ENCODE peak calls at places on chromosomes 16 and 17, in nine cellular contexts. T, U, P, S, E, W, K, G and A are unnamed samples.

GRCh38 chr17:17387461-17388362 is 84.5 kb downstream of the NT5M start:
- DNase-seq in S (peak; percentile 77), E (no peak), T (peak; percentile 40), U (no peak), K (peak; percentile 75), G (no peak), P (no peak), W (no peak), A (no peak)

GRCh38 chr17:12627177-12627629 is 38.5 kb upstream of the MYOCD start:
- DNase-seq in K (peak; percentile 85), E (peak; percentile 51), W (no peak), U (peak; percentile 100), G (no peak), P (peak; percentile 60), S (no peak), T (no peak), A (peak; percentile 98)

GRCh38 chr17:81911969-81912368 is 770 bp upstream of the PCYT2 start:
- DNase-seq in K (no peak), P (no peak), E (no peak), G (no peak), T (no peak), U (no peak), W (no peak), S (no peak), A (no peak)

GRCh38 chr17:64063766-64064224 is 43.4 kb upstream of the ICAM2 start:
- DNase-seq in P (peak; percentile 68), K (peak; percentile 53), E (no peak), G (peak; percentile 62), U (peak; percentile 27), W (no peak), S (peak; percentile 80), T (peak; percentile 75), A (no peak)

GRCh38 chr16:84854759-84855158 is 35.0 kb downstream of the CRISPLD2 start:
- DNase-seq in W (no peak), U (peak; percentile 67), K (no peak), E (no peak), G (no peak), P (peak; percentile 50), T (no peak), S (no peak), A (no peak)

GRCh38 chr17:41118721-41119120 is 548 bp upstream of the KRTAP4-11 start:
- DNase-seq in S (no peak), W (no peak), G (no peak), T (no peak), K (no peak), P (no peak), E (no peak), U (peak; percentile 38), A (peak; percentile 59)

GRCh38 chr17:7284911-7285310 is 3.4 kb downstream of the SLC2A4 start:
- DNase-seq in P (no peak), K (no peak), S (no peak), U (no peak), G (no peak), E (no peak), T (no peak), W (no peak), A (no peak)

GRCh38 chr17:733743-734142 is 1.3 kb downstream of the TLCD3A start:
- DNase-seq in U (no peak), W (no peak), E (no peak), T (no peak), K (no peak), P (no peak), S (no peak), G (no peak), A (no peak)

GRCh38 chr16:25174285-25174684 is 42.5 kb upstream of the AQP8 start:
- DNase-seq in G (no peak), T (no peak), P (no peak), E (no peak), K (no peak), S (no peak), W (no peak), U (no peak), A (no peak)

GRCh38 chr17:80913928-80914821 is 77.5 kb upstream of the CHMP6 start:
- DNase-seq in W (no peak), E (no peak), G (no peak), K (no peak), P (no peak), U (no peak), T (no peak), S (peak; percentile 59), A (no peak)

GRCh38 chr17:55585629-55586028 is 74.4 kb upstream of the SMIM36 start:
- DNase-seq in T (no peak), E (no peak), U (no peak), S (no peak), G (no peak), K (no peak), P (no peak), W (no peak), A (no peak)

DNA sequence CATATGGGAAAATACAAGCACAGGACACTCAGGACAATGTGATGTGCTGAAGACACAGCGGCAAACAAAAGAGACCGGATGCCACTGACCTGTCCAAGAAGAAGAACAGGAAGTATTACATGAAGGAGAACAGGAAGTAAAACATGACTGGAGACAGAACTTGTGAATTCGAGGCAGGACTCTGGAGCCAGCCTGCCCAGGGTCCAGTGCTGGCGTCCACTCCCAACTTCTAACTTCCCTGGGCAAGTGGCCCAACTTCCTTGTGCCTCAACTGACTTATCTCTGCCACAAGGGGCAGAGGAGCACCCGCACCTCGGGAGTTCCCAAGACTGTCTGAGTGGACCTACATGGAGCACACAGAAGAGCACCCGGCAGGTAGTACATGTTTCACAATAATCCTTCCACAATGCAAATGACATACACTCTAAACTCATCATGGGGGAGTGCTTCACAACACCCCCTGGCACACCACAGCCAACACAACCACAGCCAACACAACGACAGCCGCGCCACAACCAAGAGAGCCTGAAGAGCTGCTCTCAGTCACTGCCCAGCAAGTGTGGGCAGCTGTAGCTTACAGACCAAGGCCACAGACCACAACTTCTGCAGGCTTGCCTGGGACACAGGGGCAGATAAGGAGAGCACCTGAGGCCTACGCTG is 36.6 kb downstream of the ANKRD11 start:
- DNase-seq in U (no peak), K (peak; percentile 56), G (no peak), P (peak; percentile 52), E (no peak), W (no peak), S (peak; percentile 56), T (no peak), A (no peak)
- TF ChIP-seq CTCF in U (peak; percentile 22), K (no peak), G (no peak), P (peak; percentile 43), E (no peak), W (no peak), S (no peak), T (no peak), A (peak; percentile 57)

DNA sequence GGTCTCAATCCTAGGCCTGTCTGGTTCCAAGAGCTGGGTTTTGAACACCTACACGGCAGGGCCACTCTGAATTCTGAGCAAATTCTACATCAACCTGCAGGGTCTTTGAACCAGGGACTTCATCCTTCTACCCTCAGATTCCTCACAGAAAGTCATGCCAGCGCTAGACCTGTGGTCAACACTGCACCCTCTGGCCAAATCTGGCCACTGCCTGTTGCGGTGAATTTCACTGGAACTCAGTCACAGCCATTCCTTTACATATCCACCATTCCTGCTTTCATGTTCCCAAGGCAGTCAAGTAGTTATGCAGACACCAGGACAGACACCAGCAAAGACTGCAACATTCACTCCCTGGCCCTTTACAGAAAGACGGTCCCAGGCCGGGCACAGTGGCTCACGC is 144.6 kb downstream of the C16orf95 start:
- DNase-seq in G (no peak), K (no peak), U (no peak), T (no peak), S (no peak), W (no peak), P (peak; percentile 12), E (no peak), A (no peak)
- TF ChIP-seq CTCF in G (no peak), K (no peak), U (peak; percentile 14), T (no peak), S (no peak), W (no peak), P (peak; percentile 15), E (no peak), A (peak; percentile 31)

GRCh38 chr17:74042744-74043486 is 160.6 kb upstream of the RPL38 start:
- DNase-seq in S (no peak), P (peak; percentile 60), T (no peak), U (peak; percentile 33), W (no peak), E (peak; percentile 78), G (no peak), K (peak; percentile 99), A (peak; percentile 50)

GRCh38 chr17:74049167-74049797 is 154.2 kb upstream of the RPL38 start:
- DNase-seq in T (no peak), S (no peak), K (no peak), U (no peak), E (no peak), P (no peak), W (no peak), G (no peak), A (no peak)

GRCh38 chr17:74042241-74042640 is 161.2 kb upstream of the RPL38 start:
- DNase-seq in P (no peak), G (no peak), T (no peak), S (no peak), U (no peak), K (no peak), E (no peak), W (no peak), A (no peak)

GRCh38 chr17:74043976-74044375 is 159.5 kb upstream of the RPL38 start:
- DNase-seq in U (no peak), T (no peak), P (no peak), E (no peak), K (no peak), S (no peak), W (no peak), G (no peak), A (no peak)

GRCh38 chr17:74045608-74046007 is 157.9 kb upstream of the RPL38 start:
- DNase-seq in G (no peak), S (no peak), T (no peak), W (no peak), U (no peak), K (no peak), E (no peak), P (no peak), A (no peak)
- TF ChIP-seq CTCF in G (no peak), S (no peak), T (no peak), W (no peak), U (no peak), K (no peak), E (no peak), P (no peak), A (no peak)

DNA sequence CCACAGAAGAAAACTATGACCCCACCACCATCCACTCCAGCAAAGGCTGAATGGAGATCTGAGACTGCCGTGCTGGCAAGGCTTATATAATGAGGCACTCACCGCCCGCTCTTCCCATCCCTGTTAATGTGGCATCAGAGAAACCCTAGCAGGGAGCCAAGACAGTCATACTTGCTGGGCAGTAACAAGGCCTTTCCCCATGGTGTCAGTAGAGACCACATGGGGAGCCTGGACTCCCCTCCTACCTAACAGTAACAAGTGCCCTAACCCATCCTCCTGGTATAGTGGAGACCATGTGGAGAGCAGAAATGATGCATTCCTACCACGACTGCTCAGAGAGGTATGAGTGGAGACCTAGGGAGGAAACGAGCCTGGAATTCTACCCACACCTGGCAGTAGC is 235.2 kb downstream of the C16orf78 start:
- DNase-seq in U (peak; percentile 61), G (no peak), W (no peak), E (no peak), S (no peak), K (no peak), T (no peak), P (peak; percentile 77), A (no peak)
- TF ChIP-seq CTCF in U (peak; percentile 69), G (peak; percentile 9), W (no peak), E (no peak), S (no peak), K (no peak), T (no peak), P (peak; percentile 76), A (no peak)

GRCh38 chr16:72837846-72838661 is 209.9 kb downstream of the ZFHX3 start:
- DNase-seq in E (no peak), T (no peak), S (no peak), P (no peak), G (no peak), U (peak; percentile 77), W (no peak), K (no peak), A (no peak)
- TF ChIP-seq CTCF in E (no peak), T (no peak), S (no peak), P (no peak), G (no peak), U (peak; percentile 1), W (no peak), K (no peak), A (no peak)